ENCODE peak calls at places on chromosome 19, in four cellular contexts. V is neuronal stem cell, U is mesenchymal stem cell, O is H1. K is an unnamed sample.

GRCh38 chr19:10819124-10820060 is 16.6 kb downstream of the TMED1 start:
- DNase-seq in O (no peak), V (no peak), U (no peak), K (no peak)

GRCh38 chr19:55189424-55189823 is 9.3 kb upstream of the SYT5 start:
- DNase-seq in O (no peak), U (peak; percentile 92), V (no peak), K (peak; percentile 41)

GRCh38 chr19:51926784-51927741 is at the start of gene ZNF613:
- DNase-seq in U (peak; percentile 91), V (peak; percentile 88), O (peak; percentile 90), K (peak; percentile 93)

GRCh38 chr19:42074513-42075363 is 1.2 kb upstream of the ZNF574 start:
- DNase-seq in U (no peak), O (peak; percentile 56), V (no peak), K (no peak)

GRCh38 chr19:45815501-45816216 is 551 bp upstream of the RSPH6A start:
- DNase-seq in U (peak; percentile 25), O (peak; percentile 87), V (peak; percentile 65), K (peak; percentile 94)

GRCh38 chr19:16208847-16209246 is 11.1 kb downstream of the AP1M1 start:
- DNase-seq in V (no peak), U (no peak), O (no peak), K (no peak)

GRCh38 chr19:13014101-13014920 is 19.0 kb downstream of the NFIX start:
- DNase-seq in O (peak; percentile 71), V (no peak), U (no peak), K (peak; percentile 64)

GRCh38 chr19:1254081-1254527 is 5.7 kb downstream of the MIDN start:
- DNase-seq in V (no peak), O (no peak), U (no peak), K (no peak)

GRCh38 chr19:17450264-17451075 is 2.0 kb upstream of the TMEM221 start:
- DNase-seq in U (no peak), V (no peak), O (no peak), K (no peak)

GRCh38 chr19:12733369-12733896 is 1.1 kb downstream of the TRIR start:
- DNase-seq in V (peak; percentile 18), O (no peak), U (peak; percentile 57), K (no peak)

GRCh38 chr19:31461814-31462539 is 112.7 kb upstream of the TSHZ3 start:
- DNase-seq in U (peak; percentile 5), O (no peak), V (no peak), K (no peak)

GRCh38 chr19:48321622-48322591 is 3.4 kb upstream of the EMP3 start:
- DNase-seq in U (peak; percentile 99), V (peak; percentile 93), O (peak; percentile 98), K (peak; percentile 96)
- H2BK12ac ChIP-seq in U (peak overlapping the region; percentile 85), V (no peak overlapping the region), O (peak overlapping the region; percentile 96), K (no peak overlapping the region)

GRCh38 chr19:36891768-36892357 is 24.2 kb downstream of the ZNF829 start:
- DNase-seq in O (no peak), U (no peak), V (no peak), K (no peak)
- H3K9me3 ChIP-seq in O (peaks cover 62% of the 10 kb centered on the region), U (peaks cover 95% of the 10 kb centered on the region), V (peaks cover 95% of the 10 kb centered on the region), K (peaks cover 77% of the 10 kb centered on the region)

GRCh38 chr19:2479556-2480194 is 3.7 kb downstream of the GADD45B start:
- DNase-seq in V (no peak), O (no peak), U (peak; percentile 66), K (no peak)
- H2BK12ac ChIP-seq in V (no peak overlapping the region), O (peak overlapping the region; percentile 55), U (no peak overlapping the region), K (no peak overlapping the region)

GRCh38 chr19:9523885-9524474 is 14.5 kb downstream of the ZNF426 start:
- DNase-seq in O (no peak), U (peak; percentile 5), V (no peak), K (no peak)
- H3K9me3 ChIP-seq in O (peaks cover 86% of the 10 kb centered on the region), U (peaks cover 91% of the 10 kb centered on the region), V (peaks cover 76% of the 10 kb centered on the region), K (peaks cover 82% of the 10 kb centered on the region)